ENCODE peak calls at places on chromosome 5, in six cellular contexts. J, C, L, A, Q and I are unnamed samples. For H3K4me1 and H3K36me3, the result is how much of the 10 kb centered on the place peaks cover.

GRCh38 chr5:61817472-61818326 is 485.6 kb downstream of the ZSWIM6 start:
- DNase-seq in A (no peak), J (peak), C (peak), L (no peak), Q (peak), I (peak)

GRCh38 chr5:59905217-59905616 is 11.7 kb upstream of the PDE4D start:
- DNase-seq in C (no peak), L (no peak), Q (no peak), J (no peak), A (no peak), I (no peak)

GRCh38 chr5:116652903-116653302 is 78.3 kb upstream of the SEMA6A start:
- DNase-seq in Q (no peak), A (no peak), L (no peak), J (peak), C (peak), I (no peak)

GRCh38 chr5:172644229-172644628 is 3.2 kb downstream of the NEURL1B start:
- DNase-seq in C (no peak), A (no peak), J (no peak), L (no peak), Q (no peak), I (no peak)

GRCh38 chr5:95861221-95861857 is 38.8 kb upstream of the GLRX start:
- DNase-seq in C (peak), Q (peak), L (peak), J (peak), A (peak), I (peak)

GRCh38 chr5:76771705-76772405 is 47.0 kb upstream of the F2RL1 start:
- DNase-seq in Q (no peak), A (no peak), C (peak), J (peak), L (no peak), I (peak)

GRCh38 chr5:160133071-160133917 is 14.0 kb upstream of the PWWP2A start:
- DNase-seq in A (no peak), J (peak), C (peak), L (peak), Q (peak), I (peak)

GRCh38 chr5:6632324-6632930 is 417 bp downstream of the NSUN2 start:
- DNase-seq in J (no peak), Q (peak), C (peak), L (peak), A (peak), I (peak)

GRCh38 chr5:36657563-36657995 is 51.2 kb downstream of the SLC1A3 start:
- DNase-seq in J (peak), C (peak), Q (peak), L (peak), A (no peak), I (peak)

GRCh38 chr5:96067902-96068614 is 106.4 kb upstream of the ELL2 start:
- DNase-seq in J (peak), A (peak), Q (no peak), C (peak), L (no peak), I (peak)

GRCh38 chr5:135600971-135601381 is 22.2 kb upstream of the CXCL14 start:
- DNase-seq in J (no peak), L (no peak), C (no peak), A (no peak), Q (no peak), I (no peak)

GRCh38 chr5:65882278-65882677 is 44.1 kb upstream of the ERBIN start:
- DNase-seq in C (no peak), Q (no peak), L (no peak), J (no peak), A (no peak), I (no peak)

GRCh38 chr5:24475101-24475500 is 169.7 kb downstream of the CDH10 start:
- DNase-seq in L (no peak), C (no peak), A (no peak), J (no peak), Q (no peak), I (no peak)

GRCh38 chr5:22649076-22649475 is 204.1 kb downstream of the CDH12 start:
- DNase-seq in J (no peak), C (peak), L (no peak), A (no peak), Q (no peak), I (no peak)

GRCh38 chr5:3139596-3139995 is 388.1 kb upstream of the IRX2 start:
- DNase-seq in A (no peak), Q (no peak), J (peak), L (no peak), C (no peak), I (no peak)

GRCh38 chr5:103561670-103562069 is 919 bp downstream of the NUDT12 start:
- DNase-seq in L (no peak), C (peak), J (no peak), Q (no peak), A (no peak), I (peak)

GRCh38 chr5:98349990-98350365 is 423.5 kb upstream of the RGMB start:
- DNase-seq in L (no peak), A (no peak), C (no peak), Q (no peak), J (no peak), I (no peak)

GRCh38 chr5:124289641-124290201 is 456.7 kb downstream of the ZNF608 start:
- DNase-seq in A (peak), Q (no peak), L (no peak), C (no peak), J (no peak), I (no peak)

GRCh38 chr5:136235316-136235715 is 42.4 kb upstream of the SMIM32 start:
- DNase-seq in C (no peak), J (no peak), L (peak), Q (no peak), A (no peak), I (no peak)

GRCh38 chr5:157266286-157267007 is 524 bp downstream of the CYFIP2 start:
- DNase-seq in J (no peak), Q (no peak), C (no peak), A (no peak), L (no peak), I (peak)

GRCh38 chr5:93607367-93608258 is 24.6 kb downstream of the NR2F1 start:
- DNase-seq in L (no peak), C (peak), A (no peak), Q (no peak), J (peak), I (peak)

GRCh38 chr5:157761690-157762611 is 18.4 kb downstream of the LSM11 start:
- DNase-seq in L (no peak), J (peak), A (peak), C (peak), Q (no peak), I (peak)

GRCh38 chr5:111635946-111636315 is 121.1 kb downstream of the NREP start:
- DNase-seq in J (no peak), L (no peak), C (peak), A (no peak), Q (no peak), I (peak)

GRCh38 chr5:159855476-159856157 is 60.7 kb upstream of the ADRA1B start:
- DNase-seq in L (no peak), J (peak), C (peak), Q (no peak), A (no peak), I (no peak)

GRCh38 chr5:17813214-17813613 is 179.0 kb downstream of the TAF11L14 start:
- DNase-seq in L (no peak), A (no peak), J (peak), Q (no peak), C (no peak), I (no peak)

GRCh38 chr5:56402273-56403223 is 169.4 kb upstream of the ANKRD55 start:
- DNase-seq in A (no peak), C (no peak), L (no peak), J (peak), Q (no peak), I (no peak)

GRCh38 chr5:122156724-122157325 is 27.5 kb downstream of the ZNF474 start:
- DNase-seq in C (peak), J (peak), A (no peak), Q (no peak), L (no peak), I (peak)

GRCh38 chr5:93193756-93194155 is 387.3 kb downstream of the NR2F1-AS1 start:
- DNase-seq in J (peak), Q (no peak), A (no peak), L (no peak), C (peak), I (peak)

GRCh38 chr5:31232273-31232888 is 38.9 kb downstream of the CDH6 start:
- DNase-seq in L (no peak), A (peak), J (peak), Q (peak), C (peak), I (peak)

GRCh38 chr5:73443725-73444498 is 4.7 kb downstream of the FOXD1 start:
- DNase-seq in J (no peak), C (peak), L (no peak), A (no peak), Q (no peak), I (no peak)

GRCh38 chr5:160434022-160434531 is 12.4 kb downstream of the PTTG1 start:
- DNase-seq in L (no peak), J (peak), Q (no peak), A (no peak), C (no peak), I (no peak)

DNA sequence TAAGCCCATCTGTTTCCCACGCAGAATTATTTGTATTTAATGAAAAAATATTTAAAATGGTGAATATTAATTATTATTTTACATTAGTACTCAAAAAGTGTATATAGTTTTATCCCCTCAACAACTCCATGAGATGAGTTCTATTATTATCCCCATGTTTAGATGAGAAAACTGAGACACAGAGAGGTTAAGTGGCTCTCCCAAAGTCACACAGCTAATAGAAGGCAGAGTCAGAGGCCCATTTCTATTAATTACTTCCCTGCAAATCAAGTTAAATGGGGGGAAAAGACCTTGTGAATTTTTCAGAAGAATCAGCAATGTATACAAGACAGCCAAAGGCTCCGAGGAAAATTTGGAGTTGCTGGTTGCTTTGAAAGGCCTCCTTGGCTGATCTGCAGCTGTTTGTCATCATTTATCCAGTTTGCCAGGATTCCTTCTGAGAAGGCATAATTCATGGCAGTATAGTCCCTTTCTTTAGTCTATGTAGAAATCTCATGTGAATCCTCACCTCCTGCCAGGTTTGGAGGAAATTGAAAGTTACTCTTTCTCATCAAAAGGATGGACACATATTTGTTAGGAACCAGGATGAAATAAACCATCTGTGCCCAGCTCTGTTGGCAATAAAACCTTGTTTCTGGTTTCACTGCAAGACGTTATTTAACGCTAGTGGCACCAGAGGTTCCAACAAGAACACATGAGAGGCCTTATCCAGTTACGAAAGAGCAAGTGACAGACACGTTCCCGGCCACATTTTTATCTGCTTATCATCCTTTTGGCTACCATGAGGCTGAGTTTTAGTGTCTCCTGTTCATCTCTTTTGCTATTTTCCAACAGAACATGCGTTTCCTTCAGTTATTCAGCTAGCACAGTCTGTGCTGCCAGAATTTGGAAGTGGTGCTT is 631 bp downstream of the FYB1 start:
- DNase-seq in Q (peak), L (no peak), A (no peak), C (peak), J (no peak), I (peak)
- H3K4me1 ChIP-seq in Q (under half), L (under half), A (under half), C (under half), J (under half), I (under half)

GRCh38 chr5:1817261-1818043 is 16.2 kb downstream of the NDUFS6 start:
- DNase-seq in J (no peak), L (no peak), Q (no peak), C (no peak), A (no peak), I (no peak)
- H3K36me3 ChIP-seq in J (under half), L (half or more), Q (half or more), C (under half), A (under half), I (half or more)

DNA sequence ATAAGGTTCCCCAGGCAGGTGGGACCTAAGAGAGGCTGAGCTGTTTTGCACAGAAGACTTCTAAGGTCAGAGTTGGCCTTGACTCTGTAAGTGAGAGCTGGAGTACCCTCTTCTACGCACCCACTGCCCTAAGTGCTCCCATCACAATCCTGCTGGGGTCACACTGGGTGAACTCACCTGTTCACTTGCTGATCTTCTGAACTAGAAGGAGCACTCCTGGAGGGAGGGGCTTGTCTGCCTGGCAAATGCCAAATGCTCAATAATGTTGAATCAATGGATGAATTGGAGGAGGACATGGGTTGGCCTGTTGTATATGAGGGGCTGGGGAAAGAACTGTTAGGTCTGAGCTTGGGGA is 43.1 kb downstream of the CXXC5 start:
- DNase-seq in Q (no peak), A (no peak), C (no peak), J (no peak), L (no peak), I (no peak)
- H3K4me1 ChIP-seq in Q (under half), A (under half), C (under half), J (half or more), L (under half), I (half or more)

GRCh38 chr5:169595172-169595820 is 11.7 kb downstream of the SPDL1 start:
- DNase-seq in A (no peak), C (no peak), L (no peak), Q (no peak), J (no peak), I (no peak)
- H3K36me3 ChIP-seq in A (under half), C (under half), L (half or more), Q (half or more), J (half or more), I (half or more)

GRCh38 chr5:151022511-151023018 is 2.2 kb downstream of the GPX3 start:
- DNase-seq in L (peak), C (no peak), J (peak), Q (peak), A (no peak), I (no peak)

GRCh38 chr5:151023047-151023615 is 2.7 kb downstream of the GPX3 start:
- DNase-seq in J (peak), Q (peak), A (no peak), C (peak), L (peak), I (no peak)

GRCh38 chr5:151024894-151025606 is 4.7 kb downstream of the GPX3 start:
- DNase-seq in Q (no peak), J (no peak), C (no peak), L (no peak), A (no peak), I (no peak)

GRCh38 chr5:151024440-151024839 is 4.0 kb downstream of the GPX3 start:
- DNase-seq in J (no peak), C (no peak), L (no peak), Q (no peak), A (no peak), I (no peak)

DNA sequence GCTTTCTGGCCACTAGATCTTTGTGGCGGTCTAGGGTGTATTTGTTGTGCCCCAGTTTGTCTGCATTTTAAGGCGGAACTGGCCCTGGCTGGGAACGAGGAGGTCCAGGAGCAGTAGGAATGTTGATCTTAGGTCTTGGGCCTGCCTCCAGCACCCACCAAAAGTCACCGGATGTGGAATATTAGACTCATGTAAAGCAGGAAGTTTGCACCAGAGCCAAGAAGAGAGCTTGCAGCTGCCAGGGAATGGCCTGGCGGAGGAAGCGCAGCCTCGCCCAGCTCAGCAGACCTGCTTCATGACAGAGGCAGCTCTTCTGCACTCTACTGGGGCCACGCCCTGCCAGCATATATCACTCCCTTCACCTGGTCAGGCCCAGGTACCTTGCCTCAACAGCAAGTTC is 3.3 kb downstream of the GPX3 start:
- DNase-seq in J (peak), C (peak), L (peak), Q (peak), A (no peak), I (no peak)
- H3K4me1 ChIP-seq in J (under half), C (under half), L (under half), Q (half or more), A (under half), I (half or more)

GRCh38 chr5:43567967-43568366 is 11.1 kb upstream of the PAIP1 start:
- DNase-seq in A (no peak), Q (no peak), J (no peak), C (no peak), L (no peak), I (no peak)
- H3K36me3 ChIP-seq in A (under half), Q (under half), J (under half), C (under half), L (under half), I (under half)

DNA sequence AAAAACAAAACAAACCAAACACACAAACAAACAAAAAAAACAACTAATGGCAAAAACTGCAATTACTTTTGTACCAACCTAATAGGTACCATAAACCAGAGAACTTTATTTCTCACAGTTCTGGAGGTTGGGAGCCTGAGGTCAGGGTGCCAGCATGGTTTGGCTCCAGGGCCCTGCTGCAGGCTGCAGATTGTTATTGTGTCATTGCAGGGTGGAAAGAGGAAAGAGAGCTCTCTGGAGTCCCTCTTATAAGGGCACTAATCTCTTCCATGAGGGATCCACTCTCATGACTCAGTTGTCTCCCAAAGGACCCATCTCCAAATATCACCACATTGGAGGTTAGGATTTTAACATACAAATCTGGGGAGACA is 64.9 kb upstream of the CPEB4 start:
- DNase-seq in A (no peak), Q (no peak), J (no peak), C (no peak), L (no peak), I (no peak)
- H3K4me1 ChIP-seq in A (half or more), Q (under half), J (under half), C (under half), L (under half), I (under half)

GRCh38 chr5:178207183-178207916 is 3.0 kb downstream of the HNRNPAB start:
- DNase-seq in A (peak), C (peak), J (peak), L (peak), Q (peak), I (no peak)
- H3K36me3 ChIP-seq in A (under half), C (under half), J (half or more), L (half or more), Q (half or more), I (half or more)